ENCODE peak calls at places on chromosomes 6 and 20, in four cellular contexts. Y is NB4, N is uterus, L is right lobe of liver. X is an unnamed sample.

GRCh38 chr20:39623584-39624234 is 661.6 kb downstream of the DHX35 start:
- DNase-seq in N (peak), Y (no peak), L (no peak), X (no peak)

GRCh38 chr6:139016337-139017213 is 12.0 kb upstream of the ABRACL start:
- DNase-seq in N (no peak), L (no peak), Y (peak), X (no peak)

GRCh38 chr20:34516874-34517542 is 786 bp downstream of the DYNLRB1 start:
- DNase-seq in N (no peak), L (no peak), Y (peak), X (no peak)

GRCh38 chr6:83462524-83462923 is 31.7 kb upstream of the ME1 start:
- DNase-seq in L (no peak), N (no peak), Y (no peak), X (no peak)

GRCh38 chr6:111552241-111552744 is 53.4 kb downstream of the TRAF3IP2 start:
- DNase-seq in L (no peak), Y (no peak), N (peak), X (no peak)

GRCh38 chr20:52899221-52899620 is 72.9 kb upstream of the TSHZ2 start:
- DNase-seq in N (no peak), Y (no peak), L (no peak), X (no peak)

GRCh38 chr6:113920663-113921267 is 50.2 kb downstream of the HDAC2 start:
- DNase-seq in N (no peak), Y (peak), L (no peak), X (peak)

GRCh38 chr6:132527791-132528190 is 10.3 kb upstream of the TAAR9 start:
- DNase-seq in L (no peak), N (no peak), Y (peak), X (no peak)

GRCh38 chr20:49199729-49200293 is 11.7 kb upstream of the STAU1 start:
- DNase-seq in Y (no peak), L (no peak), N (no peak), X (no peak)

GRCh38 chr6:131258816-131259476 is 123.7 kb downstream of the AKAP7 start:
- DNase-seq in N (peak), L (no peak), Y (no peak), X (no peak)

GRCh38 chr6:157767071-157767750 is 55.8 kb upstream of the SNX9 start:
- DNase-seq in Y (no peak), N (no peak), L (no peak), X (no peak)

GRCh38 chr6:17281100-17281496 is at the start of gene RBM24:
- DNase-seq in N (peak), Y (no peak), L (peak), X (peak)

GRCh38 chr6:73302339-73302738 is 39.3 kb upstream of the KHDC1 start:
- DNase-seq in Y (no peak), N (no peak), L (no peak), X (no peak)

DNA sequence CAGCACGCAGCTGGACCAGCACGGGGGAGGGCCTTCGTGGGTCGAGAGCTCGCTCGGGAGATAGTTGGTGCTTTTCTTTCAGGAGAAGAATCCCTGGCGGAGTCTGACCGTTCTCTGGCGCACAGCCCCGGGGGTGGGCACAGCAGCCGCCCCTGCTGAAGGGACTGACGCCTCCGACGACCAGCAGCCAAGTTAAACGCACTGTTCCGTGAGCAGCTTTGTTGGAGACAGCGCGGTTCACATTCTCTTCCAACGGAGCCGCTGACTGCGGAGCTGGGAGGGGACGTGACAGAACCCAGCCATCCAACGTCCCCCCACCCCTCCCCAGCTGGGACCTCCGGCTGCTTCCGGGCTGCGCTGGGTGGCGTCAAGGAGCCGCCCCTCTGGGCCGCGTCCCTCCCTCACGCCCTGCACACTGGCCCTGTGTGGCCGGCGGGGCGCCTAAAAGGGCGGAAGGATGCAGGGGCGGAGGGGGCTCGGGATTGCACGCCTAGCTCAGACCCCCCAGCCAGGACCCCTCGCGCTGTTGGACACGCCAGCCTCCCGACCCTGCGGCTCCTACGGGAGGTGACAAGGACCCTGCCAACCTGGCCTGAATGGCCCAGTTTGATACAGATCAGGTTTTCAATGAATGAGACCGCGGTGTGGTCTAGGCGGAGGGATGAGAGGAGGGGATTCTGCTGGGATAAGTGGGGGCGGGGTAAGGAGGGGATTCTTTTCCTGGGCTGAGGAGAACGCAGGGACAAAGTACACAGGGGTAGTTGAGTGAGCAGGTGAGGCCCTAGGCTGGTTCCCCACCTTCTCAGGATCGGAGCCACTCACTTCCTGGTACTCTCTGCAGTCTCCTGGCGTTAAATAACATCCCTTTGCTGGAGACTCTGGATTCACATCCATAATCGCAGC is 36.4 kb upstream of the KHDC1 start:
- DNase-seq in N (no peak), L (no peak), Y (no peak), X (peak)
- TF ChIP-seq POLR2A in N (no peak), L (no peak), Y (no peak), X (no peak)

GRCh38 chr6:133964052-133964451 is 11.0 kb downstream of the TBPL1 start:
- DNase-seq in L (no peak), Y (no peak), N (no peak), X (peak)
- TF ChIP-seq POLR2A in L (no peak), Y (no peak), N (no peak), X (no peak)

DNA sequence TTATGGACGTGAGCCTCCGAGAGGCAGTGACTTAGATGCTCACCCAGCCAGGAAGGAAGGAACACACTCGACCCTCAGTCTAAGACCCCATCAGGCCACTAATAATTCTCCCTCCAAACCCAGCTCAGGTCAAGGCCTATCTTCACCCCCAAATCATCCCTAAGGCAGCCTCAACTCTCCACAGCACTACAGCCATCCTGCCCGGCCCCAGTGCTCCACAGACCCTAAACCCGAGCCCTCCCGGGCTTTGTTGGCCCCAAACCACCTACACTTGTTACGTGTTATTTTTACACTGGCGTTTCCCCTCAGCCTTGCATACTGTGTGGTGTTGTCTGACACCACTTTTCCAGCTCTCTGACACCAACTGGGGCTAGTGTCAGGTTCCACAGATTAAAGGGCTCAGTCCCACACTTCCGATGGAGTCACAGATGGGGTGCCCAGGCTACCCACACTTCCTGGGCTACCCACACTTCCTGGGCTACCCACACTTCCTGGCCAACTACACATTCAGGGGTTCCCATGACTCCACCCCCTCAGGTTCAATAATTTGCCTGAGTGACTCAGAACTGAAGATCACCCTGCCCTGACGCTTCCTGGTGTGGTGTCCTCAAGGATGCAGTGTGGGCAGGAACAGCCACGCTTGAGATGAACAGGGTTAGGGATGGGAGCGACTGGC is 25.3 kb downstream of the RBCK1 start:
- DNase-seq in L (no peak), N (no peak), Y (no peak), X (no peak)
- TF ChIP-seq POLR2A in L (no peak), N (no peak), Y (no peak), X (no peak)

GRCh38 chr6:28900577-28901266 is 23.1 kb downstream of the TRIM27 start:
- DNase-seq in N (no peak), L (no peak), Y (no peak), X (no peak)
- TF ChIP-seq POLR2A in N (no peak), L (no peak), Y (no peak), X (no peak)